ENCODE peak calls at places on chromosomes 5 and 9, in six cellular contexts. R is CD8-positive, alpha-beta T cell; E is HCT116; U is ovary; F is GM23248; J is CD8-positive, alpha-beta memory T cell. S is an unnamed sample. For H3K9me3 and H3K4me1, the result is how much of the 10 kb centered on the place peaks cover.

GRCh38 chr9:111389406-111389805 is 59.4 kb upstream of the OR2K2 start:
- DNase-seq in R (no peak), E (no peak), U (no peak), F (no peak), J (no peak), S (no peak)

GRCh38 chr9:73118297-73118696 is 33.4 kb upstream of the ANXA1 start:
- DNase-seq in R (no peak), E (no peak), U (no peak), F (peak), J (no peak), S (no peak)

GRCh38 chr5:166369326-166369725 is 1922.1 kb upstream of the WWC1 start:
- DNase-seq in R (no peak), E (no peak), U (no peak), F (no peak), J (no peak), S (no peak)

GRCh38 chr9:99779277-99779676 is 42.4 kb upstream of the NR4A3 start:
- DNase-seq in R (no peak), E (no peak), U (no peak), F (no peak), J (no peak), S (no peak)

GRCh38 chr5:59832577-59833301 is 60.8 kb downstream of the PDE4D start:
- DNase-seq in R (no peak), E (no peak), U (no peak), F (no peak), J (no peak), S (no peak)

GRCh38 chr9:72882117-72882775 is 70.6 kb downstream of the ALDH1A1 start:
- DNase-seq in R (no peak), E (no peak), U (no peak), F (peak), J (no peak), S (no peak)

GRCh38 chr9:120526493-120526892 is 53.5 kb downstream of the CDK5RAP2 start:
- DNase-seq in R (no peak), E (no peak), U (no peak), F (no peak), J (no peak), S (no peak)

GRCh38 chr5:120683580-120683979 is 219.5 kb downstream of the PRR16 start:
- DNase-seq in R (no peak), E (no peak), U (no peak), F (peak), J (no peak), S (no peak)

GRCh38 chr5:177454397-177455035 is 7.9 kb downstream of the PRR7 start:
- DNase-seq in R (peak), E (peak), U (peak), F (peak), J (peak), S (peak)
- H3K4me3 ChIP-seq in R (peak), E (peak), U (peak), F (peak), J (peak), S (peak)

GRCh38 chr9:8361364-8361763 is 561.8 kb upstream of the DMAC1 start:
- DNase-seq in R (no peak), E (no peak), U (no peak), F (no peak), J (no peak), S (no peak)
- H3K9me3 ChIP-seq in R (under half), E (under half), U (under half), F (under half), J (under half), S (under half)

GRCh38 chr5:159901308-159901707 is 15.0 kb upstream of the ADRA1B start:
- DNase-seq in R (no peak), E (no peak), U (no peak), F (no peak), J (no peak), S (no peak)

GRCh38 chr5:159899067-159900049 is 16.9 kb upstream of the ADRA1B start:
- DNase-seq in R (no peak), E (no peak), U (no peak), F (peak), J (no peak), S (no peak)

GRCh38 chr5:159903134-159903533 is 13.1 kb upstream of the ADRA1B start:
- DNase-seq in R (no peak), E (no peak), U (no peak), F (no peak), J (no peak), S (no peak)

GRCh38 chr5:159902444-159903121 is 13.7 kb upstream of the ADRA1B start:
- DNase-seq in R (no peak), E (peak), U (no peak), F (peak), J (no peak), S (no peak)

GRCh38 chr5:159901772-159902171 is 14.5 kb upstream of the ADRA1B start:
- DNase-seq in R (no peak), E (no peak), U (no peak), F (no peak), J (no peak), S (no peak)
- H3K4me1 ChIP-seq in R (under half), E (half or more), U (under half), F (under half), J (under half), S (under half)

DNA sequence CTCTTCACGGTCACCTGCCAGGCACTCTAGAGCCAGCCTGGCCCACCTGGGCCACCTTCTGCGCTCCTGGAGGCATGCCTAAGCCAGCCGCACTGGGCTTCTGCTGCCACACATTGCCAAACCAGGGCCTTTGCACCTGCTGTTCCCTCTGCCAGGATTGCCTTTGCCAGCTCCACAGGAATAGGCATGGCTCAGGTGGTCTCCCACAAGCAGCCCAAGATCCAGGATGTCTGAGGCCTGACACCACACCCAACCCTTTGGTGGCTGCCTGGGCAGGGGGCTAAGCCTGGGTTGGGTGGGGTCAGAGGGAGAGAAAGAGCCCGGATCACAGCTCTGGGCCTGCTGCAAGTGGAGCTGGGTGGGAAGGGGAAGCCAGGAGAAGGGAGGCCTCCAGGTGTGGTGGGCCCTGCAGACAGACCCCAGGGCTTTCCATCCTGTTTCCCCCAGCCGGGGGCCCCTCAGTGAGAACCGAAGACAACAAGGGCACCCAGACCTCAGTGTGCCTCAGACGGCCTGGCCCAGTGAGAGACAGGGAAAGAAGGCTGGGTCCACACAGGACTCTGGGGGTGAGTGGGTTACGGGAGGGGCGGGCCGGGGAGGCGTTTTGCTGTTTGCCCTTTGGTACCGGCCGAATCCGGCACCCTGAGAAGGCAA is 671 bp upstream of the SUSD3 start:
- DNase-seq in R (no peak), E (no peak), U (no peak), F (no peak), J (peak), S (no peak)
- H3K4me3 ChIP-seq in R (peak), E (no peak), U (no peak), F (no peak), J (no peak), S (no peak)

GRCh38 chr9:10479172-10479571 is 133.6 kb downstream of the PTPRD start:
- DNase-seq in R (no peak), E (no peak), U (no peak), F (peak), J (no peak), S (no peak)
- H3K9me3 ChIP-seq in R (under half), E (under half), U (under half), F (under half), J (under half), S (under half)

DNA sequence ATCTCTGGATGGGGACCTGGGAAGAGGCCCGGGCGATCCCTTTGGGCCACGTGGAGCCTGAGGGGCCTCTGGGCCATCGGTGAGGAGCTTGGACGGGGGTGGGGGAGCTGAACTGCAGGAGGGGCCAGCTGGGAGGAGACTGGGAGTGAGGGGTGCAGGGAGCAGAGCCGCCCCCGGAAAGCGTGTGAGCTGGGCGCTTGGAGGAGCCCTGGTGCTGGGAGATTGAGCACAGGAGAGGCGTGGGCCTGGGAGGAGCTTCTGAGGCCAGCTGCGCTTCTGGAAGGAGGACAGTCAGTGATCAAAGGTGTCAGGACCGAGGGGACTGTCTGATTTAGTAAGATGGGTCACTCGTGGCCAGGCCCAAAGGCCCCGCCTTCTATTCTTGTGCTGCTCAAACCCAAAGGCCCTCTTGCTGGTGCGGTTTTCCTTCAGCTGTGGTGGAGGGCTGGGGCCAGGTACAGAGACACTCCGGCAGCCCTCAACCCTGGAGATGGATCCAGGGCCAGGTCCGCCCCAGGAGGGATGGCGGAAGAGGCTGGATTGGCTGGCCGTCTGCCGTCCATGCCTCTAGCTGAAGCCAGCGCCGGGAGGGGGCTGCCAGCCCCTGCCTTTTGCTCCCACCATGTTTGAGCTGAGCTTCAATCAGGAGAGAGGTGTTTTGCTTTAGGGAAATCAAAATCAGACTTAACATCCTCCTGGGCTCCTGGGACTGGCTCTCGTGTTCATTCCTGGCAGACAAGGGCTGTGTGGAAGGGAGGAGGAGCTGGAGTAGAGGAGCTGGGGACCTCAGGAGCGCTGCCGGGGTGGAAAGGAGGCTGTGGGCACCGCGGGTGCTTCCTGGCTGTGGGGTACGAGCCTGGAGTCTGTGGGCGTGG is 21.6 kb downstream of the NCS1 start:
- DNase-seq in R (no peak), E (no peak), U (no peak), F (no peak), J (no peak), S (no peak)
- H3K4me1 ChIP-seq in R (under half), E (under half), U (under half), F (under half), J (under half), S (under half)

GRCh38 chr9:109418827-109419226 is 79.3 kb downstream of the PTPN3 start:
- DNase-seq in R (no peak), E (no peak), U (no peak), F (no peak), J (no peak), S (no peak)
- H3K4me3 ChIP-seq in R (no peak), E (no peak), U (no peak), F (no peak), J (no peak), S (no peak)

GRCh38 chr5:141388661-141389060 is 1.2 kb downstream of the PCDHGB4 start:
- DNase-seq in R (no peak), E (no peak), U (no peak), F (no peak), J (no peak), S (no peak)
- H3K9me3 ChIP-seq in R (under half), E (under half), U (under half), F (under half), J (under half), S (under half)